ENCODE peak calls at places on chromosomes 4 and X, in five cellular contexts. K is kidney, N is pancreas, L is ovary, D is cardiac fibroblast. Z is an unnamed sample.

GRCh38 chr4:55356991-55357461 is 11.0 kb downstream of the SRD5A3 start:
- DNase-seq in D (no peak), L (no peak), N (no peak), K (no peak), Z (no peak)

GRCh38 chrX:124594017-124594651 is 247.8 kb downstream of the SH2D1A start:
- DNase-seq in D (no peak), K (no peak), L (no peak), N (no peak), Z (no peak)

GRCh38 chr4:99653921-99654890 is 3.4 kb downstream of the C4orf54 start:
- DNase-seq in K (peak; percentile 48), L (no peak), N (peak; percentile 39), D (no peak), Z (no peak)

GRCh38 chrX:46572295-46572936 is 1.1 kb upstream of the CHST7 start:
- DNase-seq in K (no peak), N (no peak), D (no peak), L (no peak), Z (no peak)

GRCh38 chrX:139691843-139692505 is 16.0 kb downstream of the MCF2 start:
- DNase-seq in L (peak; percentile 38), K (peak; percentile 69), D (peak; percentile 0), N (peak; percentile 57), Z (no peak)

GRCh38 chrX:8848921-8849320 is 47.7 kb upstream of the FAM9A start:
- DNase-seq in K (no peak), N (no peak), L (no peak), D (no peak), Z (no peak)

GRCh38 chr4:121100093-121100775 is 27.9 kb upstream of the NDNF start:
- DNase-seq in K (no peak), N (no peak), D (no peak), L (no peak), Z (no peak)

GRCh38 chr4:139416073-139416673 is 37.7 kb upstream of the RAB33B start:
- DNase-seq in D (peak; percentile 77), K (no peak), L (no peak), N (no peak), Z (peak; percentile 45)

GRCh38 chr4:60863442-60863841 is 336.7 kb upstream of the ADGRL3 start:
- DNase-seq in D (no peak), K (no peak), N (no peak), L (no peak), Z (no peak)

GRCh38 chrX:154295664-154296310 is at the start of gene TKTL1:
- DNase-seq in D (no peak), K (no peak), N (no peak), L (no peak), Z (no peak)

GRCh38 chrX:15468036-15468435 is 25.1 kb downstream of the PIR start:
- DNase-seq in K (no peak), D (peak; percentile 69), L (no peak), N (no peak), Z (peak; percentile 24)

GRCh38 chr4:88698539-88698938 is 910 bp upstream of the NAP1L5 start:
- DNase-seq in K (peak; percentile 41), L (no peak), D (no peak), N (peak; percentile 32), Z (no peak)

GRCh38 chrX:7330971-7331746 is 183.2 kb upstream of the PUDP start:
- DNase-seq in D (peak; percentile 56), N (no peak), K (no peak), L (peak; percentile 72), Z (peak; percentile 76)

GRCh38 chr4:90120037-90120436 is 7.2 kb upstream of the CCSER1 start:
- DNase-seq in K (no peak), D (no peak), N (no peak), L (no peak), Z (no peak)

GRCh38 chr4:86960557-86960959 is 25.7 kb downstream of the AFF1 start:
- DNase-seq in K (no peak), D (peak; percentile 53), L (no peak), N (no peak), Z (no peak)

GRCh38 chrX:21847342-21847741 is 7.9 kb downstream of the MBTPS2 start:
- DNase-seq in K (no peak), L (no peak), N (no peak), D (no peak), Z (no peak)

GRCh38 chr4:17544205-17544604 is 29.2 kb downstream of the CLRN2 start:
- DNase-seq in D (no peak), L (no peak), N (no peak), K (no peak), Z (no peak)

GRCh38 chrX:1418901-1419544 is 27.1 kb upstream of the SLC25A6 start:
- DNase-seq in D (no peak), K (peak; percentile 72), N (peak; percentile 79), L (peak; percentile 40), Z (no peak)

GRCh38 chr4:4202510-4202909 is 24.2 kb downstream of the OTOP1 start:
- DNase-seq in K (no peak), L (no peak), D (no peak), N (no peak), Z (no peak)

GRCh38 chr4:91497892-91498291 is 805.9 kb upstream of the GRID2 start:
- DNase-seq in K (no peak), L (no peak), D (no peak), N (no peak), Z (no peak)

DNA sequence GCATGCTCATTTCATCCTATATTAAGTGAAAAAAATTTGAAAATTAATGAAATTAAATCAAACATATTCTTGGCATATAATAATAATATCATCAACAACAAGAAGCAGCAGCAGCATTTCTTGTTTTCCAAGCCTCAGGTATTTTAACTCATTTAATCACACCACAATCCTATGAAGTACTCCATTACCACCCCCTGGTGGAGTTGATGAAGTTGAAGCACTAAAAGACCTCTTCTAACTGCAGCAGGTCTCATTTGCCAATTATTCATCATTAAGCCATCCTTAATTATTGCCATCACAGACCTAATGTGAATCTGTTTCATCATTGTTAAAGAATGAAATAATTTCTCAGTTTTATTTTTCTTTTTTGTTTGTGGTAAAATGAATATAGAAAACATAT is 801.4 kb upstream of the GRID2 start:
- DNase-seq in L (no peak), D (peak; percentile 16), K (no peak), N (no peak), Z (no peak)
- TF ChIP-seq CTCF in L (no peak), D (no peak), K (no peak), N (no peak), Z (peak; percentile 23)

DNA sequence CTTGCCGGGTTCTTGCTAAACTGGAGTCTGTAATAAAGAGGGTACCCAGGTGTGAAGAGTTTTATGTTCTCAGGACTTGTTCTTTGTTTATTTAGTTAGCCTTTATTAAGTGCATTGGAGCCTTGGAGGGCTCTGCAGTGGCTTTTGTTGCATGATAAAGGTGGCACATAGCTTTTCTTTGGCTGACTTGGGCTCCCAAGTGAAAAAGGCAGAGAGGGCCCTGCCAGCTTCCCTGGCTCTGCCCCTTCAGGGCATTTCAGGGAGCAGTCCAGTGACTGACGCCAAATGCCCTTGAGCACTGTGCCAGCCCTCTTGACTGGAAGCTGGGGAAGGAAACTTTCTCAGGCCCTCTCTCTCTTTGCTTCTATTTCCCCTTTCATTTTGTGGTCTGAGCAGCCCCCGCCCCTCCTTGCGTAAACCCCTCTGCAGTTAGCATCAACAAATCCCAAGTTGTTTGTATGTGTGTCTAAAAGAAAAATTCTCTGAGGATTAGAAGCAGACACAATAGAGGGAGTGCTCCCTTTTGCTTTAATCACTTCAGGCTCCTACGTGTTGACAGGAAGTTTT is 152.2 kb downstream of the NHS start:
- DNase-seq in N (no peak), K (peak; percentile 79), L (peak; percentile 37), D (peak; percentile 24), Z (no peak)
- H3K4me3 ChIP-seq in N (no peak overlapping the region), K (no peak overlapping the region), L (no peak overlapping the region), D (no peak overlapping the region), Z (no peak overlapping the region)

GRCh38 chrX:53048169-53049126 is at the start of gene GPR173:
- DNase-seq in K (peak; percentile 81), L (peak; percentile 70), N (peak; percentile 55), D (peak; percentile 81), Z (no peak)

GRCh38 chrX:53050841-53051240 is 2.3 kb downstream of the GPR173 start:
- DNase-seq in K (no peak), D (peak; percentile 17), L (no peak), N (no peak), Z (peak; percentile 18)

GRCh38 chrX:53045002-53045401 is 3.6 kb upstream of the GPR173 start:
- DNase-seq in L (no peak), N (no peak), K (no peak), D (no peak), Z (no peak)

GRCh38 chrX:53049127-53049517 is 533 bp downstream of the GPR173 start:
- DNase-seq in N (peak; percentile 60), K (no peak), D (no peak), L (no peak), Z (no peak)

GRCh38 chrX:53047228-53047627 is 1.4 kb upstream of the GPR173 start:
- DNase-seq in N (no peak), D (peak; percentile 16), K (no peak), L (no peak), Z (no peak)
- TF ChIP-seq CTCF in N (no peak), D (peak; percentile 26), K (no peak), L (no peak), Z (peak; percentile 43)

GRCh38 chrX:25105251-25105650 is 89.5 kb upstream of the ARX start:
- DNase-seq in N (no peak), K (no peak), L (no peak), D (no peak), Z (no peak)
- H3K4me3 ChIP-seq in N (no peak overlapping the region), K (no peak overlapping the region), L (no peak overlapping the region), D (no peak overlapping the region), Z (no peak overlapping the region)

GRCh38 chr4:76306882-76307669 is 543 bp downstream of the STBD1 start:
- DNase-seq in D (peak; percentile 55), N (peak; percentile 86), L (peak; percentile 73), K (peak; percentile 84), Z (no peak)
- TF ChIP-seq CTCF in D (peak; percentile 56), N (no peak), L (peak; percentile 21), K (peak; percentile 33), Z (peak; percentile 53)

GRCh38 chrX:10754445-10754844 is 134.1 kb upstream of the MID1 start:
- DNase-seq in D (no peak), K (no peak), L (no peak), N (no peak), Z (no peak)

GRCh38 chrX:10756365-10756915 is 136.1 kb upstream of the MID1 start:
- DNase-seq in N (no peak), K (no peak), L (no peak), D (peak; percentile 85), Z (peak; percentile 62)

GRCh38 chrX:10755477-10756334 is 135.3 kb upstream of the MID1 start:
- DNase-seq in D (peak; percentile 74), N (no peak), L (no peak), K (no peak), Z (peak; percentile 66)

GRCh38 chrX:10749113-10749512 is 128.7 kb upstream of the MID1 start:
- DNase-seq in N (no peak), K (no peak), L (no peak), D (no peak), Z (no peak)

DNA sequence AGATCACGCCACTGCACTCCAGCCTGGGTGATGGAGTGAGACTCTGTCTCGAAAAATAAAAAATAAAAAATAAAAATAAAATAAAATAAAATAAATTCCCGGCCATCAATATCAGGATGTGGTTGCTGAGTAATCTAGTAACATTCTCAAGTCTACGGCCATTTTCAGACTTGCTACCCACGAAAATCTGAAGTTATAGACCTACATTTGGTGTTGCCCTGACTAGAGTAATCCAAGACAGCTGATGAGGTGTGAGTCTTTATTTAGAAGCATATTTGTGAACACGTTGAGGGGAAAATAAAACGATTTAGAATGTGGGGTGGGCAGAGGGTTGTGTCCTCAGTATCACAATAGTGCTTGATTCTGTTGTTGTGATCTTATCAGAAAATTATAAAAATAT is 130.2 kb upstream of the MID1 start:
- DNase-seq in D (no peak), N (no peak), K (no peak), L (no peak), Z (no peak)
- H3K4me3 ChIP-seq in D (no peak overlapping the region), N (no peak overlapping the region), K (no peak overlapping the region), L (no peak overlapping the region), Z (no peak overlapping the region)

Z was measured in astrocyte of the cerebellum.